ENCODE peak calls at places on chromosome 6, in ten cellular contexts. X, N, R, O, Z, A, U, I, S and K are unnamed samples.

GRCh38 chr6:159256128-159256527 is 86.9 kb downstream of the FNDC1 start:
- DNase-seq in Z (no peak), O (no peak), S (no peak), A (no peak), N (no peak), R (no peak), U (no peak), X (no peak), I (no peak), K (no peak)

GRCh38 chr6:170096191-170096802 is 194.6 kb downstream of the DLL1 start:
- DNase-seq in Z (peak; percentile 47), S (peak; percentile 21), O (no peak), U (no peak), I (no peak), A (no peak), N (no peak), R (no peak), X (no peak), K (no peak)

GRCh38 chr6:142459267-142459666 is 157.5 kb downstream of the ADGRG6 start:
- DNase-seq in I (peak; percentile 66), O (no peak), S (no peak), R (no peak), A (no peak), U (no peak), Z (no peak), X (no peak), N (no peak), K (no peak)

GRCh38 chr6:39824030-39824926 is 32.1 kb downstream of the DAAM2 start:
- DNase-seq in I (no peak), S (no peak), R (no peak), A (no peak), O (no peak), Z (no peak), N (no peak), U (peak; percentile 28), X (peak; percentile 16), K (no peak)

GRCh38 chr6:35181933-35182612 is 31.7 kb upstream of the SCUBE3 start:
- DNase-seq in U (peak; percentile 73), S (no peak), A (peak; percentile 58), X (peak; percentile 23), I (peak; percentile 61), N (no peak), R (peak; percentile 72), O (no peak), Z (peak; percentile 92), K (peak; percentile 23)

GRCh38 chr6:44859901-44860410 is 468.2 kb upstream of the RUNX2 start:
- DNase-seq in X (no peak), S (no peak), R (no peak), O (no peak), Z (no peak), U (no peak), A (no peak), N (no peak), I (peak; percentile 9), K (no peak)

GRCh38 chr6:111841822-111842221 is 31.4 kb downstream of the FYN start:
- DNase-seq in N (peak; percentile 43), A (peak; percentile 48), O (no peak), Z (no peak), R (peak; percentile 44), I (peak; percentile 76), U (no peak), S (peak; percentile 70), X (peak; percentile 13), K (no peak)

GRCh38 chr6:106119526-106119925 is 33.4 kb downstream of the PRDM1 start:
- DNase-seq in U (no peak), N (no peak), A (peak; percentile 67), I (no peak), R (no peak), Z (no peak), O (no peak), S (no peak), X (no peak), K (no peak)

GRCh38 chr6:112109267-112109666 is 21.9 kb downstream of the FAM229B start:
- DNase-seq in S (no peak), O (peak; percentile 35), A (no peak), X (peak; percentile 76), N (no peak), R (no peak), Z (no peak), I (no peak), U (no peak), K (no peak)

GRCh38 chr6:15106958-15107643 is 138.8 kb upstream of the JARID2 start:
- DNase-seq in S (no peak), X (no peak), R (no peak), N (no peak), U (no peak), A (no peak), O (no peak), I (no peak), Z (no peak), K (no peak)

DNA sequence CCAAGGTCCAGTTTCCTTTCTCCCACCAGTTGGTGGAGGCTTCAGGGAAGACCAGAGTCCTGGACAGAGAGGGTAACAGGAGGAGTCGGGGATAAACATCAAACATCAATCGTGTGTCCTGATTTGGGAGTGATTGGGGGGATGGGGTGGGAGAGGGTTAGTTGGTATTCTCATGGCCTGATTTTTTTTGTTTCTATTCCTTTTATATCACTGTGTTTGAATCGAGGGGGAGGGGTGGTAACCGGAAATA is 365 bp upstream of the HSD17B8 start:
- DNase-seq in I (no peak), N (no peak), O (no peak), A (no peak), X (no peak), Z (no peak), U (no peak), R (no peak), S (no peak), K (no peak)
- H3K4me1 ChIP-seq in I (peaks cover 34% of the 10 kb centered on the region), N (peaks cover 57% of the 10 kb centered on the region), O (peaks cover 18% of the 10 kb centered on the region), A (peaks cover 25% of the 10 kb centered on the region), X (peaks cover 16% of the 10 kb centered on the region), Z (no peaks in the 10 kb centered on the region), U (peaks cover 33% of the 10 kb centered on the region), R (peaks cover 32% of the 10 kb centered on the region), S (peaks cover 53% of the 10 kb centered on the region), K (peaks cover 72% of the 10 kb centered on the region)

GRCh38 chr6:137875606-137876005 is 8.5 kb downstream of the TNFAIP3 start:
- DNase-seq in N (no peak), O (no peak), S (no peak), I (no peak), U (no peak), A (no peak), X (no peak), R (no peak), Z (no peak), K (no peak)

GRCh38 chr6:137874204-137875001 is 7.3 kb downstream of the TNFAIP3 start:
- DNase-seq in S (no peak), A (peak; percentile 40), Z (no peak), N (no peak), U (no peak), X (no peak), R (no peak), I (no peak), O (no peak), K (no peak)

GRCh38 chr6:137871299-137871698 is 4.2 kb downstream of the TNFAIP3 start:
- DNase-seq in S (no peak), Z (no peak), A (no peak), X (no peak), I (no peak), R (no peak), U (no peak), N (no peak), O (no peak), K (no peak)

GRCh38 chr6:137872071-137872470 is 5.0 kb downstream of the TNFAIP3 start:
- DNase-seq in R (no peak), N (no peak), I (peak; percentile 47), O (no peak), A (no peak), S (no peak), Z (no peak), X (no peak), U (no peak), K (no peak)

DNA sequence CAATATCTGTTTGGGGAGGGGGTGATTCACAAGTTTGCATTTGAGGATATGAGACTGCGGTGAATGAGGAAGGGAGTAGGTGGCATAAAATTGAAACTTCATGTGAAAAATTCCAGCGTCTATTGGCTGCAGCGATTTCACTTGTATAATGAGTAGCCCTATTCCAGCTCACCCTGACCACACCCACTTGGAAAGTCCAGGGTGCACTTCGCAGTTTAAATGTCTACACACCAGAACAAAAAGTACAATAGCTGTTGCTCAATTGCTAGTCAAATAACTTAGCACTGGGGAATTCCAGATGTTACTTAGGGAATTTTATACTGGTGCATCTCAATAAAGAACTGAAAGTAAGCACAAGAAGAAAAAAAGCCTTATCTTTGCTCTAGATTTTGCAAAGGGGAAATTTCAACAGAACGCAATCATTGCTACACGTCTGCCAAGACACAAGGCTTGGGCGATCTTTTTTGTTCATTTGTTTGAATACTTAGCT is 6.3 kb downstream of the TNFAIP3 start:
- DNase-seq in U (peak; percentile 24), O (no peak), I (peak; percentile 92), R (peak; percentile 74), Z (peak; percentile 84), X (no peak), A (peak; percentile 86), S (no peak), N (no peak), K (peak; percentile 91)
- H3K4me1 ChIP-seq in U (peaks cover 5% of the 10 kb centered on the region), O (peaks cover 6% of the 10 kb centered on the region), I (peaks cover 15% of the 10 kb centered on the region), R (peaks cover 31% of the 10 kb centered on the region), Z (no peaks in the 10 kb centered on the region), X (peaks cover 34% of the 10 kb centered on the region), A (peaks cover 13% of the 10 kb centered on the region), S (peaks cover 53% of the 10 kb centered on the region), N (peaks cover 48% of the 10 kb centered on the region), K (peaks cover 58% of the 10 kb centered on the region)

DNA sequence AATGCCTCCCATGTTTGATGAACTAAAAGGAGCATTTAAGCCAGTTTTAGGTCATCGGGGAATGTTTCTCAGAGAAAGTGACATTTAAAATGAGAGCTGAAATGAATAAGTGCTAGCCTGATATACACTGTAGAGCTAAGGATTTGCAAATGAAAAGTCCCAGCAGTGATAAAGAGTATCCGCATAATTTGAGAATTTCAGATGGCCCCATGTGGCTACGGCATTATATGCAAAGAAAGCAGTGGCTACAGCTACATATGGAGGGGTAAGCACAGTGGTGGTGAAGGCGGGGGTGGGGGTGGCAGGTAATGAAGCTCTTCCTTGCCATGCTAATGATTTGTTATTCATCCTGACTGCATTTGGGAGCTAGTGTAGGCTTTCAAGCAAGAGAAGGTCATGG is 371.3 kb downstream of the ARHGAP18 start:
- DNase-seq in R (no peak), S (no peak), N (no peak), A (no peak), X (no peak), O (no peak), Z (no peak), I (no peak), U (no peak), K (no peak)
- H3K4me1 ChIP-seq in R (peaks cover 6% of the 10 kb centered on the region), S (no peaks in the 10 kb centered on the region), N (no peaks in the 10 kb centered on the region), A (no peaks in the 10 kb centered on the region), X (no peaks in the 10 kb centered on the region), O (no peaks in the 10 kb centered on the region), Z (no peaks in the 10 kb centered on the region), I (peaks cover 2% of the 10 kb centered on the region), U (peaks cover 11% of the 10 kb centered on the region), K (no peaks in the 10 kb centered on the region)

DNA sequence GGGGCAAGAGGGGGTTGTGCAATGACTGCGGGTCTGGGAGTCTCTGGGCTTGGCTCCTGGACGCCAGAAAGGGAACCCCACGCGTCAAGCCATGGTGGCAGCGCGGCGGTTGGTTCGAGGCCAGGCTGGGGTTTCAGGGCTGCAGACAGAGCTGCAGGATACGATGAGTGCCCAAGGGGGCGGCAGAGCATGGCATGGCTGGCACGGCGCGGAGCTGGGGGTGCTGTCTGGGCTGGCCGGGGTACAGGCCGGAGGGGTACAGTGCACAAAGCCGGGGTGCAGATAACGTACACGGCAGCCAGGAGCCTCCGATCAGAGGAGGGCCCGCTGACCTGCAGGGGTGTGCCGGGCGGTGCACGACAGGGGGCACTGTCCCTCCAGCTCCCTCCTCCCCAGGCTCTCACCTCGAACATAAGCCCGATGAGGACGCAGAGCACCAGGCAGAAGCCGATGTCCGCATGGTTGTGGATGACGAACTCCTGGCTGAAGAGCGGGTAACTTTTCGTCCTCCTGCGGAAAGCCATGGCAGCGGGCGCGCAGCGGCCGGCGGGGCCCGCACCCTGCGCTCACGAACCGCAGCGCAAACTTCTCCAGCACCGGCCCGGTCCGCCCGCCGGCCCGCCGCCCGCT is 353 bp downstream of the TRAM2 start:
- DNase-seq in N (peak; percentile 88), O (no peak), A (peak; percentile 72), Z (peak; percentile 84), S (peak; percentile 75), X (peak; percentile 82), R (peak; percentile 61), U (peak; percentile 80), I (peak; percentile 85), K (peak; percentile 71)
- H3K4me1 ChIP-seq in N (peaks cover 49% of the 10 kb centered on the region), O (peaks cover 30% of the 10 kb centered on the region), A (peaks cover 19% of the 10 kb centered on the region), Z (no peaks in the 10 kb centered on the region), S (peaks cover 44% of the 10 kb centered on the region), X (peaks cover 42% of the 10 kb centered on the region), R (peaks cover 43% of the 10 kb centered on the region), U (peaks cover 47% of the 10 kb centered on the region), I (peaks cover 17% of the 10 kb centered on the region), K (peaks cover 47% of the 10 kb centered on the region)